ENCODE peak calls at places on chromosome 5, in seven cellular contexts. C is IMR-90, U is pancreas, R is H1, V is HCT116, O is uterus, P is kidney. I is an unnamed sample.

GRCh38 chr5:144196612-144197011 is 25.9 kb downstream of the KCTD16 start:
- DNase-seq in U (no peak), P (no peak), O (no peak), V (no peak), R (no peak), C (no peak), I (no peak)

GRCh38 chr5:101590384-101590783 is 687.3 kb upstream of the ST8SIA4 start:
- DNase-seq in V (peak; percentile 12), R (no peak), O (no peak), C (no peak), U (no peak), P (no peak), I (no peak)

GRCh38 chr5:141382469-141383294 is at the start of gene PCDHGA7:
- DNase-seq in U (no peak), C (peak; percentile 57), R (no peak), O (no peak), P (no peak), V (no peak), I (no peak)

GRCh38 chr5:176388341-176389113 is at the start of the genes HIGD2A and NOP16:
- DNase-seq in V (peak; percentile 98), U (peak; percentile 98), P (peak; percentile 100), O (peak; percentile 98), R (peak; percentile 96), C (peak; percentile 98), I (peak; percentile 97)

GRCh38 chr5:150119421-150120061 is 33.2 kb upstream of the CSF1R start:
- DNase-seq in C (no peak), U (no peak), R (no peak), P (peak; percentile 43), V (no peak), O (peak; percentile 15), I (no peak)

GRCh38 chr5:122067330-122067885 is 10.7 kb downstream of the LOX start:
- DNase-seq in U (no peak), P (no peak), V (no peak), R (no peak), O (no peak), C (no peak), I (no peak)

GRCh38 chr5:134139377-134139851 is 24.9 kb downstream of the TCF7 start:
- DNase-seq in C (no peak), V (no peak), P (peak; percentile 30), U (peak; percentile 25), R (no peak), O (no peak), I (no peak)

GRCh38 chr5:132136906-132137305 is 63.3 kb downstream of the CSF2 start:
- DNase-seq in O (no peak), U (no peak), R (no peak), C (peak; percentile 88), P (no peak), V (no peak), I (peak; percentile 89)

GRCh38 chr5:28415791-28416443 is 1377.5 kb upstream of the CDH9 start:
- DNase-seq in U (no peak), P (no peak), R (no peak), O (no peak), C (no peak), V (no peak), I (no peak)

GRCh38 chr5:1503301-1504243 is 20.2 kb downstream of the LPCAT1 start:
- DNase-seq in V (no peak), C (peak; percentile 28), R (no peak), P (no peak), U (peak; percentile 13), O (no peak), I (no peak)

GRCh38 chr5:71891856-71892255 is 172.8 kb downstream of the CARTPT start:
- DNase-seq in V (no peak), C (peak; percentile 22), O (no peak), R (no peak), U (no peak), P (no peak), I (no peak)

GRCh38 chr5:17118631-17119030 is 98.8 kb upstream of the BASP1 start:
- DNase-seq in O (no peak), V (peak; percentile 70), U (no peak), R (no peak), C (peak; percentile 99), P (no peak), I (peak; percentile 40)

GRCh38 chr5:145499483-145499882 is 335.7 kb downstream of the PRELID2 start:
- DNase-seq in C (peak; percentile 39), R (no peak), O (no peak), U (no peak), V (no peak), P (no peak), I (no peak)

GRCh38 chr5:67003906-67004729 is 192.5 kb downstream of the CD180 start:
- DNase-seq in O (peak; percentile 84), C (peak; percentile 88), U (peak; percentile 91), R (peak; percentile 84), V (peak; percentile 53), P (peak; percentile 93), I (peak; percentile 70)

GRCh38 chr5:59656351-59657254 is 236.9 kb downstream of the PDE4D start:
- DNase-seq in R (no peak), U (no peak), V (no peak), C (no peak), O (no peak), P (no peak), I (no peak)

GRCh38 chr5:71677977-71678376 is 41.1 kb upstream of the CARTPT start:
- DNase-seq in V (no peak), R (no peak), U (no peak), C (no peak), O (no peak), P (no peak), I (no peak)

GRCh38 chr5:143354025-143354424 is 49.5 kb downstream of the NR3C1 start:
- DNase-seq in P (no peak), U (no peak), R (no peak), C (no peak), O (no peak), V (no peak), I (peak; percentile 61)

GRCh38 chr5:23704176-23704855 is 196.9 kb downstream of the PRDM9 start:
- DNase-seq in U (no peak), V (no peak), P (no peak), O (no peak), R (no peak), C (no peak), I (no peak)

GRCh38 chr5:158979749-158980521 is 119.8 kb downstream of the EBF1 start:
- DNase-seq in O (peak; percentile 57), U (peak; percentile 49), P (peak; percentile 68), V (no peak), R (no peak), C (peak; percentile 29), I (no peak)

GRCh38 chr5:68688547-68688946 is 405.3 kb upstream of the SLC30A5 start:
- DNase-seq in V (no peak), U (no peak), R (no peak), P (no peak), C (no peak), O (no peak), I (no peak)

GRCh38 chr5:139492700-139493192 is 10.2 kb upstream of the STING1 start:
- DNase-seq in P (no peak), U (no peak), V (no peak), R (no peak), C (peak; percentile 63), O (no peak), I (no peak)

GRCh38 chr5:33237471-33237870 is 203.3 kb upstream of the TARS1 start:
- DNase-seq in P (no peak), V (no peak), U (no peak), R (no peak), C (no peak), O (no peak), I (no peak)

GRCh38 chr5:147445093-147445492 is 64.8 kb downstream of the DPYSL3 start:
- DNase-seq in R (no peak), V (no peak), C (no peak), P (no peak), O (no peak), U (no peak), I (no peak)

GRCh38 chr5:31361906-31362900 is 168.7 kb downstream of the CDH6 start:
- DNase-seq in P (no peak), U (no peak), O (no peak), C (peak; percentile 59), R (no peak), V (no peak), I (peak; percentile 42)

GRCh38 chr5:14068136-14068535 is 75.0 kb upstream of the TRIO start:
- DNase-seq in V (no peak), U (no peak), P (no peak), O (no peak), C (peak; percentile 33), R (no peak), I (no peak)

GRCh38 chr5:78896128-78896527 is 89.0 kb downstream of the ARSB start:
- DNase-seq in P (no peak), U (no peak), R (no peak), O (no peak), C (peak; percentile 90), V (no peak), I (no peak)
- H3K4me3 ChIP-seq in P (no peak overlapping the region), U (no peak overlapping the region), R (no peak overlapping the region), O (no peak overlapping the region), C (no peak overlapping the region), V (no peak overlapping the region), I (no peak overlapping the region)

DNA sequence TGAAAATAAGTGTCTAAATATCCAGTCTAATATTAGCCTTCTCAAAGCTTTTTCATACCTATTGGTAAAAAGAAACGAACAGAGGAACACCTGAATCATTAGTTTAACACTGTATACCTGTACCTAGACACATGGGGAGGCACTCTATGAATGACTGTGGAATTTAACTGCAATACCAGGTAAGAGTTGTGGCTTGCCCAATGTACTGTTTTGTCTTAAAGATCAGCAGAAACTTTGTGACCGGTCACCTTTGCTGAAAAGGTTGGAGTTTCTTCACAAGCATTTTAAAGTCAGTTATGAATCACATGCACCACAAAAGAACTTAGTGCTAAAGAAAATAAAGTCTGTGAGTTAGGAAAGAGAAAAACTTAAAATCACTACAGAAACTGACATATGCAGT is 2.4 kb downstream of the PGGT1B start:
- DNase-seq in V (no peak), P (no peak), R (no peak), C (no peak), U (no peak), O (no peak), I (no peak)
- H3K4me3 ChIP-seq in V (no peak overlapping the region), P (no peak overlapping the region), R (no peak overlapping the region), C (no peak overlapping the region), U (no peak overlapping the region), O (no peak overlapping the region), I (no peak overlapping the region)

GRCh38 chr5:124438390-124439380 is 307.8 kb downstream of the ZNF608 start:
- DNase-seq in O (no peak), V (no peak), P (no peak), U (no peak), C (no peak), R (no peak), I (no peak)
- H3K4me3 ChIP-seq in O (no peak overlapping the region), V (no peak overlapping the region), P (no peak overlapping the region), U (no peak overlapping the region), C (no peak overlapping the region), R (no peak overlapping the region), I (no peak overlapping the region)

GRCh38 chr5:168290902-168291280 is 554 bp upstream of the WWC1 start:
- DNase-seq in U (no peak), O (no peak), R (no peak), C (no peak), V (no peak), P (no peak), I (no peak)
- H3K4me3 ChIP-seq in U (peak overlapping the region; percentile 93), O (no peak overlapping the region), R (peak overlapping the region; percentile 63), C (peak overlapping the region; percentile 98), V (peak overlapping the region; percentile 47), P (peak overlapping the region; percentile 61), I (peak overlapping the region; percentile 57)

GRCh38 chr5:106680330-106680729 is 990.4 kb downstream of the EFNA5 start:
- DNase-seq in R (no peak), P (no peak), V (no peak), O (no peak), U (no peak), C (no peak), I (peak; percentile 3)
- H3K4me3 ChIP-seq in R (no peak overlapping the region), P (no peak overlapping the region), V (no peak overlapping the region), O (no peak overlapping the region), U (no peak overlapping the region), C (no peak overlapping the region), I (peak overlapping the region; percentile 7)

I was measured in astrocyte of the cerebellum.